ENCODE peak calls at places on chromosome 4, in seven cellular contexts. T is tibial nerve, V is right atrium auricular region, Y is lower lobe of right lung, Z is WTC11, P is AG09309, E is mammary epithelial cell. W is an unnamed sample.

GRCh38 chr4:12110607-12111006 is 681.9 kb upstream of the HS3ST1 start:
- DNase-seq in T (no peak), V (no peak), Y (no peak), Z (no peak), P (no peak), E (no peak), W (no peak)

GRCh38 chr4:104066533-104066932 is 346.7 kb upstream of the TACR3 start:
- DNase-seq in T (no peak), V (no peak), Y (no peak), Z (no peak), P (no peak), E (no peak), W (no peak)

GRCh38 chr4:110119880-110120279 is 78.5 kb downstream of the ELOVL6 start:
- DNase-seq in T (no peak), V (no peak), Y (no peak), Z (no peak), P (peak), E (peak), W (no peak)

GRCh38 chr4:62490635-62491034 is 1290.5 kb downstream of the ADGRL3 start:
- DNase-seq in T (no peak), V (no peak), Y (no peak), Z (no peak), P (no peak), E (peak), W (no peak)

GRCh38 chr4:114613579-114613978 is 15.0 kb downstream of the UGT8 start:
- DNase-seq in T (no peak), V (no peak), Y (no peak), Z (no peak), P (no peak), E (no peak), W (no peak)

GRCh38 chr4:137961051-137961438 is 281.1 kb downstream of the SLC7A11 start:
- DNase-seq in T (no peak), V (no peak), Y (no peak), Z (no peak), P (peak), E (peak), W (no peak)

GRCh38 chr4:70192895-70193294 is 2.6 kb upstream of the ODAM start:
- DNase-seq in T (no peak), V (no peak), Y (no peak), Z (no peak), P (no peak), E (no peak), W (no peak)

GRCh38 chr4:6324999-6325790 is 55.5 kb downstream of the WFS1 start:
- DNase-seq in T (peak), V (peak), Y (peak), Z (no peak), P (no peak), E (peak), W (no peak)

GRCh38 chr4:83320548-83320947 is 14.1 kb downstream of the HPSE start:
- DNase-seq in T (peak), V (peak), Y (peak), Z (no peak), P (no peak), E (peak), W (peak)

GRCh38 chr4:106707776-106708603 is 328.1 kb downstream of the DKK2 start:
- DNase-seq in T (no peak), V (no peak), Y (no peak), Z (no peak), P (no peak), E (peak), W (no peak)

GRCh38 chr4:8543623-8544022 is 36.6 kb upstream of the GPR78 start:
- DNase-seq in T (no peak), V (no peak), Y (no peak), Z (no peak), P (no peak), E (no peak), W (no peak)

GRCh38 chr4:83581411-83582288 is 45.7 kb downstream of the GPAT3 start:
- DNase-seq in T (no peak), V (no peak), Y (no peak), Z (no peak), P (no peak), E (no peak), W (no peak)

GRCh38 chr4:156816356-156816755 is 155.2 kb downstream of the PDGFC start:
- DNase-seq in T (no peak), V (no peak), Y (no peak), Z (no peak), P (no peak), E (no peak), W (no peak)

GRCh38 chr4:87375719-87376291 is 15.2 kb downstream of the HSD17B11 start:
- DNase-seq in T (peak), V (no peak), Y (no peak), Z (no peak), P (peak), E (peak), W (no peak)

GRCh38 chr4:13461511-13461910 is 22.6 kb downstream of the RAB28 start:
- DNase-seq in T (no peak), V (no peak), Y (no peak), Z (no peak), P (no peak), E (no peak), W (no peak)

GRCh38 chr4:39785031-39785430 is 87.1 kb downstream of the UBE2K start:
- DNase-seq in T (no peak), V (no peak), Y (no peak), Z (no peak), P (no peak), E (no peak), W (no peak)

GRCh38 chr4:186844059-186844681 is 120.5 kb upstream of the FAT1 start:
- DNase-seq in T (peak), V (peak), Y (no peak), Z (no peak), P (peak), E (no peak), W (no peak)

GRCh38 chr4:57131849-57132745 is 21.9 kb upstream of the IGFBP7 start:
- DNase-seq in T (no peak), V (no peak), Y (no peak), Z (peak), P (no peak), E (peak), W (no peak)

GRCh38 chr4:180041576-180041975 is 2201.6 kb upstream of the TENM3 start:
- DNase-seq in T (no peak), V (no peak), Y (no peak), Z (no peak), P (no peak), E (no peak), W (no peak)

GRCh38 chr4:80577991-80578390 is 242.5 kb downstream of the CFAP299 start:
- DNase-seq in T (no peak), V (no peak), Y (no peak), Z (no peak), P (no peak), E (no peak), W (no peak)

GRCh38 chr4:1209821-1210220 is 37.4 kb upstream of the SPON2 start:
- DNase-seq in T (peak), V (peak), Y (peak), Z (no peak), P (no peak), E (no peak), W (peak)

GRCh38 chr4:118849867-118850812 is 14.2 kb upstream of the SEC24D start:
- DNase-seq in T (no peak), V (no peak), Y (no peak), Z (no peak), P (no peak), E (peak), W (no peak)

GRCh38 chr4:52507774-52508173 is 151.3 kb downstream of the USP46 start:
- DNase-seq in T (no peak), V (no peak), Y (no peak), Z (no peak), P (no peak), E (no peak), W (no peak)

GRCh38 chr4:15586046-15586445 is 69.1 kb downstream of the FBXL5 start:
- DNase-seq in T (no peak), V (no peak), Y (no peak), Z (no peak), P (no peak), E (no peak), W (no peak)

GRCh38 chr4:184778325-184778724 is 44.4 kb upstream of the CENPU start:
- DNase-seq in T (no peak), V (no peak), Y (no peak), Z (no peak), P (no peak), E (no peak), W (no peak)

GRCh38 chr4:183571350-183572076 is 66.7 kb downstream of the ING2 start:
- DNase-seq in T (no peak), V (no peak), Y (peak), Z (no peak), P (no peak), E (peak), W (no peak)

GRCh38 chr4:147755567-147756295 is 23.8 kb downstream of the ARHGAP10 start:
- DNase-seq in T (no peak), V (no peak), Y (no peak), Z (no peak), P (no peak), E (peak), W (no peak)

GRCh38 chr4:101349346-101350064 is 2.2 kb upstream of the PPP3CA start:
- DNase-seq in T (peak), V (no peak), Y (peak), Z (no peak), P (no peak), E (peak), W (no peak)

GRCh38 chr4:47413515-47413914 is 50.0 kb downstream of the COMMD8 start:
- DNase-seq in T (no peak), V (no peak), Y (no peak), Z (no peak), P (no peak), E (no peak), W (no peak)

GRCh38 chr4:15443770-15444169 is 15.9 kb downstream of the C1QTNF7 start:
- DNase-seq in T (no peak), V (no peak), Y (no peak), Z (no peak), P (no peak), E (no peak), W (no peak)

GRCh38 chr4:100288167-100288566 is 97.9 kb upstream of the DDIT4L start:
- DNase-seq in T (no peak), V (no peak), Y (no peak), Z (no peak), P (no peak), E (peak), W (no peak)

GRCh38 chr4:27184508-27185155 is 324.0 kb downstream of the STIM2 start:
- DNase-seq in T (no peak), V (no peak), Y (no peak), Z (no peak), P (no peak), E (no peak), W (no peak)

GRCh38 chr4:101621120-101621519 is 169.4 kb upstream of the BANK1 start:
- DNase-seq in T (no peak), V (no peak), Y (no peak), Z (no peak), P (peak), E (no peak), W (no peak)

GRCh38 chr4:119041951-119042560 is 93.6 kb upstream of the MYOZ2 start:
- DNase-seq in T (peak), V (peak), Y (no peak), Z (peak), P (peak), E (peak), W (no peak)

GRCh38 chr4:145709843-145710242 is 29.9 kb downstream of the C4orf51 start:
- DNase-seq in T (no peak), V (no peak), Y (no peak), Z (no peak), P (peak), E (peak), W (no peak)

GRCh38 chr4:52959545-52959944 is 97.4 kb downstream of the RASL11B start:
- DNase-seq in T (no peak), V (no peak), Y (no peak), Z (no peak), P (peak), E (no peak), W (no peak)

DNA sequence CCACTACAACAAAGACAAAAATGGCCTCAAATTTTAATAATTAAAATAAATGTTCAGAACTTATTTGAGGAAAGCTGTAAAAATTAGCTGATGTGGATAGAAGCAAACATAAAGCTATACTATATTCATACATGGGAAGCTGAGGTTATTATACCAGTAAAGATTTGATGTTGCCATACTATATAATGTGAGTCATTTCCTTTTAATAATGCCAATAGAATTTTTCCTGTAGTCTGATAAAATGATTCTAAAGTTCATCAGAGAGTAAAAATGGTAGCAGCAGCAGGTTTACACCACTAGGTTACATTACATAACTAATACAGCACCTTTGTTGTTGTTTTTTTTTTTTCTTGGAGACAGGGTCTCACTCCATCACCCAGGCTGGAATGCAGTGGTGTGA is 45.5 kb upstream of the CYP2U1 start:
- DNase-seq in T (no peak), V (no peak), Y (no peak), Z (no peak), P (no peak), E (no peak), W (no peak)
- TF ChIP-seq CTCF in T (no peak), V (no peak), Y (no peak), Z (no peak), P (no peak), E (no peak), W (no peak)

DNA sequence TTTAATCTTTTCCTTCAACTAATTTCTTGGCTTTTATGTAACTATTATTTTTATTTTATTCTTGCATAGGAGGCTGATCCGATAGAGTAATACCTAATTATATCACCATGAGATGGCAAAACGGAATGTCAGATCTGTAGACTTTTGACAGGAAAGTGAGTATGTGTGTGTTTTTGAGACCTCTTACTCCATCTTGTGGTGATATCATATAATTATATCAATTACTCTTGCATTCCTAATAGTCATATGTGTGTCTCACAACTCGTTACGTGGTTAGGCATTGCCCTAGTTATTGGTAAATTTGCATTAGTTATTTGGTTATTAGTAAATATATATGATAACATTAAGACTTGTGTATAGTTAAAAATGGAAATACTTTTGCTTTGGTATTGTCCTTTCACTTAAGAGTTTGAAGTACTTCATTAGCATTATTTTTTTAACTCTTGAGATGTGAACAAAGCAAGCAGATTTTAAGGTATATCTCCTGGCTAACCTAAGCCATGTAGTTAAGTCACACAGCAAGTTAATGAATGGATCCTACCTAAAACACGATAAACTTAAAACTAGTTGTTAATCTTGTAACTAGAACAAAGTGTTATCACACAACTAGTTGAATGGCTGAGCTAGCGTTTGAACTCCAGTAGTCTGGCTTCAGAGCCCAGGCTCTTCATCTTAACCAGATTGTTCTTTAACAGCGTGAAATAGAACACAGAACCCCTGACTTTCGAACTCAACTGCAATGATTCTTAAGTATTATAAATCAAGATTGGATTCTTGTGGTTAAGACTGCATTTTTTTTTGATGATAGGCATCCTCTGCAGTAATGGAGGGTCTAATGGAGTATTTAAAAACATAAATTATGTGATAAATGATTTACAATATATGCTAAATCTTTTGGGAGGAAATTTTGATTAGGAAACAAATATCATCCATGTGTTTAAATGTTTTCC is 67.1 kb downstream of the PGRMC2 start:
- DNase-seq in T (no peak), V (no peak), Y (no peak), Z (no peak), P (peak), E (peak), W (no peak)
- TF ChIP-seq CTCF in T (peak), V (peak), Y (peak), Z (no peak), P (peak), E (peak), W (peak)

GRCh38 chr4:123746981-123747380 is 350.4 kb downstream of the SPRY1 start:
- DNase-seq in T (no peak), V (no peak), Y (no peak), Z (peak), P (no peak), E (no peak), W (no peak)
- TF ChIP-seq CTCF in T (no peak), V (peak), Y (no peak), Z (no peak), P (peak), E (no peak), W (no peak)

GRCh38 chr4:64715741-64716140 is 306.5 kb upstream of the TECRL start:
- DNase-seq in T (no peak), V (no peak), Y (no peak), Z (no peak), P (no peak), E (no peak), W (no peak)

GRCh38 chr4:64718091-64718490 is 308.8 kb upstream of the TECRL start:
- DNase-seq in T (no peak), V (no peak), Y (no peak), Z (no peak), P (no peak), E (peak), W (no peak)

GRCh38 chr4:64713256-64713840 is 304.1 kb upstream of the TECRL start:
- DNase-seq in T (no peak), V (no peak), Y (no peak), Z (no peak), P (peak), E (peak), W (no peak)
- TF ChIP-seq CTCF in T (peak), V (peak), Y (peak), Z (peak), P (peak), E (peak), W (peak)

DNA sequence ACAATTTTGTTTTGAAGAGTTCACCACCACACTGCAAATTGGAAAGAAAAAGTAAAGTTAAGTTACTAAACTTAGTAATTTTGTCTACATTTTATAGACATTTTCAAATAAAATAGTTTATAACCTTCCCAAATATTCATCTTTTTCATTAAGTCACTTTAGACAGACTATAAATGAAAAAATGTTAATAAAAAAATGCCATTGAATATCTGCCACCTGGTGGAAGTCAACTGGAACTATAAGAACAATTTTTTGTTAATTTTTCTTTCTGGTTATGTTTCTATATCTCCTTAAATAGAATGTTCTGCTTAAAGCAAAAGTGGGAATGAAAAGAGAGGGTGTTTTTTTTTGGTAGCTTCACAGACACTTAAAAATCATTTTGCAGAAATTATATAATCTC is 534.4 kb upstream of the PCDH10 start:
- DNase-seq in T (no peak), V (no peak), Y (no peak), Z (no peak), P (no peak), E (no peak), W (no peak)
- TF ChIP-seq CTCF in T (peak), V (peak), Y (no peak), Z (peak), P (peak), E (peak), W (peak)